ENCODE peak calls at places on chromosomes 6 and 20, in seven cellular contexts. I, J, K, H, R, P and A are unnamed samples.

GRCh38 chr6:106918128-106918527 is 56.4 kb downstream of the CD24 start:
- DNase-seq in K (no peak), P (no peak), R (no peak), I (no peak), J (no peak), H (no peak), A (no peak)

GRCh38 chr6:128118401-128118800 is 217.5 kb upstream of the THEMIS start:
- DNase-seq in H (peak; percentile 60), J (no peak), R (no peak), K (no peak), P (peak; percentile 58), I (no peak), A (peak; percentile 35)

GRCh38 chr6:112188906-112189305 is 65.5 kb downstream of the LAMA4 start:
- DNase-seq in H (peak; percentile 44), R (no peak), P (peak; percentile 92), J (no peak), K (no peak), I (no peak), A (peak; percentile 77)

GRCh38 chr20:37383229-37383989 is 37.5 kb downstream of the SRC start:
- DNase-seq in K (no peak), R (no peak), P (peak; percentile 36), I (peak; percentile 34), H (peak; percentile 18), J (no peak), A (peak; percentile 88)

GRCh38 chr6:159815410-159815809 is 15.3 kb downstream of the PNLDC1 start:
- DNase-seq in R (no peak), J (no peak), H (no peak), K (peak; percentile 15), I (no peak), P (no peak), A (no peak)

GRCh38 chr6:155177369-155177961 is 86.3 kb upstream of the CLDN20 start:
- DNase-seq in P (peak; percentile 93), K (no peak), J (peak; percentile 46), I (no peak), R (peak; percentile 51), H (peak; percentile 76), A (peak; percentile 78)

GRCh38 chr6:123803862-123804681 is at the start of gene NKAIN2:
- DNase-seq in K (peak; percentile 37), P (peak; percentile 18), R (peak; percentile 9), J (no peak), I (no peak), H (no peak), A (no peak)

GRCh38 chr6:108502826-108503225 is 57.9 kb upstream of the FOXO3 start:
- DNase-seq in H (no peak), K (no peak), P (no peak), R (no peak), J (no peak), I (no peak), A (no peak)

GRCh38 chr20:58446938-58447265 is 57.9 kb downstream of the VAPB start:
- DNase-seq in H (no peak), I (no peak), P (no peak), K (no peak), R (no peak), J (no peak), A (no peak)

GRCh38 chr20:62337558-62338293 is 29.4 kb downstream of the LAMA5 start:
- DNase-seq in R (no peak), K (no peak), P (no peak), I (no peak), H (no peak), J (no peak), A (no peak)

GRCh38 chr6:4134841-4135664 is at the start of gene ECI2:
- DNase-seq in P (peak; percentile 72), R (peak; percentile 20), H (peak; percentile 27), J (no peak), I (peak; percentile 64), K (peak; percentile 86), A (peak; percentile 78)

GRCh38 chr20:62824476-62825287 is 7.8 kb downstream of the COL9A3 start:
- DNase-seq in J (peak; percentile 31), R (no peak), H (no peak), I (no peak), K (no peak), P (peak; percentile 38), A (peak; percentile 30)

GRCh38 chr6:101454106-101454676 is 60.7 kb downstream of the GRIK2 start:
- DNase-seq in I (no peak), J (no peak), R (no peak), P (no peak), H (peak; percentile 30), K (no peak), A (no peak)

GRCh38 chr20:60652615-60653014 is 599.4 kb upstream of the CDH4 start:
- DNase-seq in R (no peak), H (no peak), K (no peak), P (no peak), J (no peak), I (no peak), A (no peak)

GRCh38 chr6:158759966-158760617 is 59.1 kb downstream of the EZR start:
- DNase-seq in H (no peak), R (no peak), P (no peak), J (no peak), K (no peak), I (no peak), A (no peak)

GRCh38 chr20:58077282-58077681 is 151.2 kb downstream of the ANKRD60 start:
- DNase-seq in K (no peak), I (no peak), P (no peak), H (no peak), R (no peak), J (no peak), A (no peak)

GRCh38 chr6:6918216-6918983 is 189.4 kb upstream of the RREB1 start:
- DNase-seq in P (peak; percentile 6), I (no peak), K (no peak), R (no peak), J (no peak), H (peak; percentile 59), A (peak; percentile 84)

DNA sequence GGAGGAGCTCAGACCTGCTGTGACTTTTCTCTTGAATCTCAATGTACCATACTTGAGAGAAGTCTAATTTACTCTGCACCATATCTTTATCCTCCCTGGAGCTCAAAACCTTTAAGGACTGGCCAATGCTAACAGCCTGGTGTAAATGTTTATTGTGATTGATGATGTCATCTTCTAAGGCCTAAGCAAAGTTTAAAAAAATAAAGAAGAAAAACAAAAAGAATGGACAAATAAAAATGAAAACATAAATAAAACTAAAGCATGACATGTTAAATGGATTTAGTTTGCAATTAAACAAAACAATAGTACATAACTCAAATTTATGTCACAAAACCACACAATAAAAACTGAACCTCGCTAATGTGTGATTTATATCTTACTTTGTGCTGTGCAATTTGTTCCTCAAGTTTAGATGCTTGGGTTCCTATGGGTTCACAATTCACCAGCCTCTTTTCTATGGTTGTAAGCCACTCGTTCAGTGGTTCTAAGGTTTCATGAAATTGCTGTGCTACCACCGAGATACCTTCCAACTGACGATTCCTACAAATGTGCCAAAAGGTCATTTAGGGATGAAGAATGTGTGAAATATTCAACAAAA is 113.0 kb downstream of the DST start:
- DNase-seq in P (no peak), J (no peak), K (no peak), H (peak; percentile 45), I (no peak), R (no peak), A (peak; percentile 58)
- H3K4me1 ChIP-seq in P (peaks cover 49% of the 10 kb centered on the region), J (no peaks in the 10 kb centered on the region), K (peaks cover 22% of the 10 kb centered on the region), H (peaks cover 19% of the 10 kb centered on the region), I (peaks cover 17% of the 10 kb centered on the region), R (no peaks in the 10 kb centered on the region), A (peaks cover 59% of the 10 kb centered on the region)

DNA sequence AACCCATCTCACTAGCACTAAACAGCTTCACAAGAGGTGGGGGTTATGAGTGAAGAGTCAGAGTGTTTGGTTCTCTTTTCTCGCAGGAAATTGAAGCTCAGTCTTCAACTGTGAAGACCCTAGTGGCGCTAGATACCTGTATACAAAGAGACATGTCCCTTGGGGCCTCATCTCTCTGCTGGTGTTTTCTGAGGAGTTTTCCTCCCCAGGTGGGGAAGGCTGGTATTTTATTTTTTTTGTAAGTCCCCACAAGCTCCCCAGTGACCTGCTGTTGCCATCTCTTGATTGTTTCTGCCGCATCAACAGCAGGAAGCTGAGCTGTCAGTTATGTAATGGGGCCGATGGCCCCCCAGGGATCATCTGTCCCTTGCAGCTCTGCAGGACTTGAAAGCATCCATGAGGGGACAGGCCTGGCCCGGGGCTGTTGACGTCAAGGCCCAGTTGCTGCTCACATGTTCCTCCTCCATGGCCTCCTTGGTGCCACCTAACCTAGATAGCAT is 23.1 kb downstream of the STK35 start:
- DNase-seq in I (no peak), P (no peak), H (no peak), J (no peak), R (no peak), K (no peak), A (no peak)
- H3K4me1 ChIP-seq in I (peaks cover 20% of the 10 kb centered on the region), P (peaks cover 15% of the 10 kb centered on the region), H (peaks cover 2% of the 10 kb centered on the region), J (peaks cover 10% of the 10 kb centered on the region), R (peaks cover 7% of the 10 kb centered on the region), K (peaks cover 42% of the 10 kb centered on the region), A (peaks cover 16% of the 10 kb centered on the region)

GRCh38 chr6:26388014-26388413 is 5.1 kb downstream of the BTN2A2 start:
- DNase-seq in P (no peak), K (no peak), H (no peak), R (no peak), J (no peak), I (no peak), A (peak; percentile 31)

GRCh38 chr6:26392932-26393636 is 9.0 kb upstream of the BTN3A1 start:
- DNase-seq in J (no peak), R (no peak), I (no peak), P (no peak), H (no peak), K (peak; percentile 68), A (no peak)

GRCh38 chr6:26388441-26388840 is 5.5 kb downstream of the BTN2A2 start:
- DNase-seq in H (peak; percentile 71), R (no peak), J (no peak), P (no peak), K (no peak), I (no peak), A (peak; percentile 58)

GRCh38 chr6:26389349-26389799 is 6.5 kb downstream of the BTN2A2 start:
- DNase-seq in J (no peak), R (no peak), K (no peak), P (no peak), I (no peak), H (no peak), A (no peak)

GRCh38 chr6:26390504-26390903 is 7.6 kb downstream of the BTN2A2 start:
- DNase-seq in J (no peak), P (no peak), H (no peak), I (no peak), R (no peak), K (no peak), A (no peak)
- H3K4me1 ChIP-seq in J (no peaks in the 10 kb centered on the region), P (peaks cover 15% of the 10 kb centered on the region), H (peaks cover 14% of the 10 kb centered on the region), I (peaks cover 4% of the 10 kb centered on the region), R (peaks cover 2% of the 10 kb centered on the region), K (peaks cover 8% of the 10 kb centered on the region), A (peaks cover 23% of the 10 kb centered on the region)

GRCh38 chr6:151618717-151619116 is 124.9 kb downstream of the CCDC170 start:
- DNase-seq in H (no peak), J (no peak), R (no peak), P (no peak), I (no peak), K (no peak), A (no peak)

GRCh38 chr6:151617539-151617938 is 123.7 kb downstream of the CCDC170 start:
- DNase-seq in P (no peak), R (no peak), H (no peak), I (no peak), K (no peak), J (no peak), A (no peak)

GRCh38 chr6:151616600-151616999 is 122.8 kb downstream of the CCDC170 start:
- DNase-seq in R (no peak), H (no peak), J (no peak), K (no peak), I (no peak), P (no peak), A (no peak)

GRCh38 chr6:151616091-151616513 is 122.3 kb downstream of the CCDC170 start:
- DNase-seq in I (no peak), R (peak; percentile 47), K (no peak), H (no peak), P (no peak), J (no peak), A (no peak)

GRCh38 chr6:151614630-151615029 is 120.8 kb downstream of the CCDC170 start:
- DNase-seq in P (no peak), I (no peak), K (no peak), J (no peak), R (no peak), H (no peak), A (no peak)
- H3K4me1 ChIP-seq in P (peaks cover 15% of the 10 kb centered on the region), I (no peaks in the 10 kb centered on the region), K (no peaks in the 10 kb centered on the region), J (no peaks in the 10 kb centered on the region), R (peaks cover 2% of the 10 kb centered on the region), H (no peaks in the 10 kb centered on the region), A (no peaks in the 10 kb centered on the region)